ENCODE peak calls at places on chromosome 3, in six cellular contexts. O is upper lobe of right lung, B is GM13976, M is AG04449, W is midbrain, L is cardiac muscle cell. Z is an unnamed sample.

GRCh38 chr3:144162042-144162441 is 190.4 kb downstream of the DIPK2A start:
- DNase-seq in O (no peak), B (no peak), M (peak; percentile 31), W (no peak), L (peak; percentile 34), Z (no peak)

GRCh38 chr3:122986790-122987189 is 40.8 kb downstream of the SEMA5B start:
- DNase-seq in O (no peak), B (no peak), M (no peak), W (no peak), L (no peak), Z (no peak)

GRCh38 chr3:58058654-58059263 is 50.5 kb downstream of the FLNB start:
- DNase-seq in O (no peak), B (no peak), M (no peak), W (no peak), L (peak; percentile 66), Z (no peak)

GRCh38 chr3:172107403-172107802 is 68.0 kb downstream of the FNDC3B start:
- DNase-seq in O (no peak), B (peak; percentile 79), M (no peak), W (no peak), L (no peak), Z (no peak)

GRCh38 chr3:132448211-132448961 is 31.1 kb downstream of the DNAJC13 start:
- DNase-seq in O (no peak), B (no peak), M (no peak), W (no peak), L (peak; percentile 73), Z (peak; percentile 33)

GRCh38 chr3:159273608-159274007 is 471.8 kb downstream of the MFSD1 start:
- DNase-seq in O (no peak), B (peak; percentile 7), M (no peak), W (no peak), L (peak; percentile 69), Z (no peak)

GRCh38 chr3:36814071-36814717 is 49.8 kb upstream of the DCLK3 start:
- DNase-seq in O (no peak), B (no peak), M (no peak), W (no peak), L (no peak), Z (peak; percentile 19)

GRCh38 chr3:100155105-100155504 is 40.8 kb upstream of the FILIP1L start:
- DNase-seq in O (no peak), B (no peak), M (no peak), W (no peak), L (no peak), Z (no peak)

GRCh38 chr3:25468866-25469319 is 40.8 kb downstream of the RARB start:
- DNase-seq in O (no peak), B (no peak), M (peak; percentile 59), W (peak; percentile 17), L (peak; percentile 87), Z (peak; percentile 66)

GRCh38 chr3:128282392-128283196 is 129.3 kb downstream of the EEFSEC start:
- DNase-seq in O (peak; percentile 58), B (no peak), M (no peak), W (peak; percentile 41), L (peak; percentile 72), Z (peak; percentile 47)

GRCh38 chr3:33092496-33093254 is 4.3 kb downstream of the GLB1 start:
- DNase-seq in O (no peak), B (no peak), M (no peak), W (no peak), L (no peak), Z (no peak)